ENCODE peak calls at places on chromosome 21, in five cellular contexts. Q is IMR-90, L is A549, C is tibial nerve, A is esophagus squamous epithelium. M is an unnamed sample.

GRCh38 chr21:35026153-35026499 is 23.0 kb downstream of the RUNX1 start:
- DNase-seq in A (no peak), L (no peak), Q (no peak), C (no peak), M (no peak)

GRCh38 chr21:37986751-37987399 is 70.6 kb upstream of the KCNJ6 start:
- DNase-seq in L (no peak), A (no peak), Q (no peak), C (no peak), M (no peak)

GRCh38 chr21:39707316-39707715 is 37.7 kb upstream of the IGSF5 start:
- DNase-seq in Q (no peak), A (no peak), C (no peak), L (no peak), M (no peak)

GRCh38 chr21:21029159-21029558 is 30.9 kb downstream of the NCAM2 start:
- DNase-seq in C (no peak), A (no peak), Q (no peak), L (no peak), M (no peak)

GRCh38 chr21:18951291-18952038 is 547.9 kb upstream of the TMPRSS15 start:
- DNase-seq in Q (no peak), L (no peak), C (no peak), A (no peak), M (no peak)

GRCh38 chr21:26788783-26789182 is 56.4 kb downstream of the ADAMTS1 start:
- DNase-seq in L (no peak), Q (peak; percentile 27), A (no peak), C (no peak), M (no peak)

GRCh38 chr21:16741228-16741665 is 771.6 kb upstream of the CXADR start:
- DNase-seq in C (no peak), L (no peak), A (no peak), Q (no peak), M (no peak)

GRCh38 chr21:19322360-19322759 is 918.8 kb upstream of the TMPRSS15 start:
- DNase-seq in L (no peak), A (no peak), C (no peak), Q (no peak), M (no peak)

GRCh38 chr21:14453339-14453738 is 70.4 kb upstream of the HSPA13 start:
- DNase-seq in Q (no peak), A (no peak), L (no peak), C (no peak), M (no peak)

GRCh38 chr21:22993144-22993543 is 1994.9 kb downstream of the NCAM2 start:
- DNase-seq in C (no peak), Q (no peak), L (no peak), A (no peak), M (no peak)

GRCh38 chr21:39647476-39647875 is 34.7 kb downstream of the B3GALT5 start:
- DNase-seq in C (no peak), L (no peak), A (no peak), Q (peak; percentile 63), M (no peak)

GRCh38 chr21:23579573-23579972 is 2027.7 kb downstream of the MRPL39 start:
- DNase-seq in A (no peak), Q (no peak), L (no peak), C (no peak), M (no peak)

GRCh38 chr21:39911286-39911685 is 44.0 kb downstream of the PCP4 start:
- DNase-seq in A (no peak), C (no peak), Q (no peak), L (peak; percentile 2), M (no peak)

GRCh38 chr21:16078382-16078781 is 348.6 kb downstream of the USP25 start:
- DNase-seq in Q (no peak), L (no peak), C (no peak), A (no peak), M (no peak)

GRCh38 chr21:27268290-27268689 is 301.4 kb upstream of the ADAMTS5 start:
- DNase-seq in Q (peak; percentile 57), C (no peak), A (no peak), L (no peak), M (no peak)

GRCh38 chr21:34543017-34543416 is 31.0 kb upstream of the KCNE1 start:
- DNase-seq in Q (no peak), A (no peak), L (no peak), C (no peak), M (no peak)

GRCh38 chr21:38985423-38986378 is 180.0 kb downstream of the ETS2 start:
- DNase-seq in C (peak; percentile 68), A (no peak), Q (peak; percentile 93), L (no peak), M (peak; percentile 41)

GRCh38 chr21:14862794-14863720 is 201.7 kb downstream of the NRIP1 start:
- DNase-seq in L (no peak), C (no peak), Q (peak; percentile 26), A (no peak), M (no peak)

GRCh38 chr21:39525129-39525528 is 73.4 kb downstream of the SH3BGR start:
- DNase-seq in C (no peak), Q (no peak), L (no peak), A (no peak), M (peak; percentile 81)

GRCh38 chr21:40421121-40421520 is 425.8 kb downstream of the DSCAM start:
- DNase-seq in Q (no peak), L (no peak), A (no peak), C (no peak), M (no peak)

DNA sequence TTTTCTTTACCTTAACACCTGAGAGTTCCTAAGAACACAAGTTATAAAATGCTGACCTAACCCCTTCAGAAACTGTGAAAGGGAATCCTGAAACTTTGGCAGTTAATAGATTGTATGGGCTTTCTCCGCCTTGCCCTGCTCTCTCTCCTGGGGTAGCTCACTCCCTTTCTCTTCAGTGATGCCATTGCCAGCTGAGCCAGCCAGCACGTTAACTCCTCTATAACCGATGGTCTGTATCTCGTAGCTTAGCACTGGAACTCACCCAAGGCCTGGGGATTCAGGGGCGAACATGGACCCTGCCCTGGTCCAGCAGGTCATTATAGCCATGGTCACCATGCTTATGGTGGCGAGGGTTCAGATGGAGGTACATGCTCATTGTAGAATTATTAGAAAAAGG is 40.7 kb downstream of the TRAPPC10 start:
- DNase-seq in L (no peak), C (no peak), A (no peak), Q (no peak), M (no peak)
- H3K27ac ChIP-seq in L (no peak overlapping the region), C (peak overlapping the region; percentile 81), A (no peak overlapping the region), Q (no peak overlapping the region), M (no peak overlapping the region)

DNA sequence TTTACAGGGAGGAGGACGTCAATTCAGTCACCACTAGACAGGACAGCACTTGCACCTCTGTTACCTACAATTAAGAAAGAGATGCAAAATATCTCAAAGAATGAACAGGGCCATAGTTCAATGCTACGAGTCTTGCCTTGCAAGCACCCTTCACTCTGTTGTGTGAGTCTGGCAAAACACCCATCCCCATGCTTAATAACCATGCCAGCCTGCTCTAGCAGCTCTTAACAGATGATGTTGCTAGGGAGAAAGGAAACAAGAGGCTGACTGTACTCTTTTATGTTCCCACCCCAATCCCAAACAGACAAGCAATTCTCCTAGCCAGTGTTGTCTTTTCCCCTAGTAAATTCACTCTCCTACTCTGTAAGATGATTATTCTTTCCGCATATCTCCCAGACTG is 5.3 kb downstream of the CBR1 start:
- DNase-seq in C (no peak), Q (no peak), L (no peak), A (no peak), M (no peak)
- H3K4me1 ChIP-seq in C (no peaks in the 10 kb centered on the region), Q (peaks cover 10% of the 10 kb centered on the region), L (peaks cover 36% of the 10 kb centered on the region), A (peaks cover 23% of the 10 kb centered on the region), M (peaks cover 71% of the 10 kb centered on the region)

GRCh38 chr21:33327792-33328433 is 3.1 kb downstream of the IFNAR1 start:
- DNase-seq in L (no peak), A (no peak), Q (no peak), C (no peak), M (no peak)

GRCh38 chr21:33327326-33327725 is 2.6 kb downstream of the IFNAR1 start:
- DNase-seq in Q (no peak), L (no peak), A (no peak), C (no peak), M (no peak)

GRCh38 chr21:33325222-33326067 is 675 bp downstream of the IFNAR1 start:
- DNase-seq in A (no peak), C (peak; percentile 54), Q (peak; percentile 75), L (peak; percentile 28), M (peak; percentile 82)

DNA sequence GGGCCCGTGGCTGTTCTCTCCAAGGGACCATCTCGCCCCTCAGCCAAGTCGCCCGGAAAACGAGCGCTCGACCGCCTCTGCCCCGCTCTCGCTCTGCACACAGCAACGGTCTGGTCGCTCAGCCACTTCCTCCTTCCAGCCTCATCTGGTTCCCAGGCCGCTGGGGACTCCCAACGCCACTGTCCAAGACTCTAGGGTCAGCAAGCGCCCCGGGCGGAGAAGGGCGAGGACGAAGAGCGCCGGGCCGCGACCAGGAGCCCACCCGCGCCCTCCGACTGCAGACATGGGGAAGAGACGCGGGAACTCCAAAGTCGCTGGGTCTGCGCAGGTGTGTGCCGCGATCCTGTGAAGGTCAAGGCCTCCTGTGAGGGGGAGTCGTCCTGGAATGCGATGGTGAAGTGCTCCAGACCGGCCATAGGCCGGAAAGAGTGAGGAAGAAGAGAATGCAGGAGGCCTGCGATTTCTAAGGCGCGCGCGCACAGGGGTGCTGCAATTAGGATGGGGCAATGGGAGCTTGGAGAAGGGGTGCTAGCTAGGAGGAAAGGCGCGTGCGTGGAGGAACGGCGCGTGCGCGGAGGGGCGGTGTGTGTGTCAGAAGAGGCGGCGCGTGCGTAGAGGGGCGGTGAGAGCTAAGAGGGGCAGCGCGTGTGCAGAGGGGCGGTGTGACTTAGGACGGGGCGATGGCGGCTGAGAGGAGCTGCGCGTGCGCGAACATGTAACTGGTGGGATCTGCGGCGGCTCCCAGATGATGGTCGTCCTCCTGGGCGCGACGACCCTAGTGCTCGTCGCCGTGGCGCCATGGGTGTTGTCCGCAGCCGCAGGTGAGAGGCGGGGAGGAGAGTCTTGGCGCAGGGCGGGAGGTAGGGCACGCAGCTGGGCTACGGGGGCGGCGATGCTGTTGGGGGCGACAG is at the start of gene IFNAR1:
- DNase-seq in C (peak; percentile 99), A (peak; percentile 97), L (peak; percentile 73), Q (peak; percentile 98), M (peak; percentile 99)
- TF ChIP-seq POLR2A in C (peak; percentile 90), A (peak; percentile 91), L (peak; percentile 75), Q (peak; percentile 71), M (peak; percentile 89)

GRCh38 chr21:46028547-46029200 is 47.1 kb downstream of the COL6A1 start:
- DNase-seq in A (no peak), L (no peak), C (no peak), Q (peak; percentile 84), M (no peak)
- H3K27ac ChIP-seq in A (peak overlapping the region; percentile 58), L (no peak overlapping the region), C (peak overlapping the region; percentile 64), Q (peak overlapping the region; percentile 96), M (no peak overlapping the region)

DNA sequence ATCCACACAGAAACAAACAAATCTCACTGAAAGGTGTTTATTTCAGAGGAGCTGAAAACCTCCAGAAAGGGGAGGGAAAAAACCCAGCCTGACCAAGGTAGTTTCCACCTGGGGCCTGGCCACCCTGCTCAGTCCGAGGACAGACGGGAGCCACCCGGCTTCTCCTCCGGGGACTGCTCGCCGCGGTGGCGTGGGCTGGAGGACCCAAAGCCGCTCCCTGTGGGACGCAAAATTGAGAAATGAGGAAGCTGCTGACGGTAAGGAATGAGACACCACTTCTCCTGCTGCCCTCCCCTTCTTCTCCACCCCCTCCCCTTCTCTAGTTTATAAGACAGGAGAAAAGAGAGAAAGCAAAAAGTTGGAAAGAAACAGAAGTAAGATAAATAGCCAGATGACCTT is 12.7 kb downstream of the ITGB2 start:
- DNase-seq in C (no peak), L (no peak), Q (no peak), A (no peak), M (no peak)
- H3K4me1 ChIP-seq in C (no peaks in the 10 kb centered on the region), L (peaks cover 21% of the 10 kb centered on the region), Q (peaks cover 6% of the 10 kb centered on the region), A (peaks cover 33% of the 10 kb centered on the region), M (peaks cover 24% of the 10 kb centered on the region)

GRCh38 chr21:42878993-42879787 is at the start of gene WDR4:
- DNase-seq in Q (peak; percentile 97), C (peak; percentile 95), A (peak; percentile 76), L (peak; percentile 93), M (peak; percentile 98)
- TF ChIP-seq POLR2A in Q (peak; percentile 83), C (peak; percentile 35), A (peak; percentile 77), L (peak; percentile 88), M (peak; percentile 80)

GRCh38 chr21:29144736-29145353 is 14.4 kb downstream of the MAP3K7CL start:
- DNase-seq in Q (peak; percentile 61), C (no peak), A (no peak), L (no peak), M (no peak)
- H3K27ac ChIP-seq in Q (peak overlapping the region; percentile 12), C (peak overlapping the region; percentile 85), A (peak overlapping the region; percentile 79), L (no peak overlapping the region), M (no peak overlapping the region)